ENCODE peak calls at places on chromosome 14, in seven cellular contexts. O, I, Z, L, P, D and C are unnamed samples.

GRCh38 chr14:50762001-50762930 is 68.7 kb downstream of the NIN start:
- DNase-seq in Z (no peak), D (no peak), I (no peak), L (no peak), O (no peak), P (no peak), C (no peak)

GRCh38 chr14:38217538-38217937 is 9.8 kb downstream of the SSTR1 start:
- DNase-seq in O (no peak), I (no peak), L (no peak), P (no peak), D (no peak), Z (no peak), C (no peak)

GRCh38 chr14:72443991-72444431 is 449.9 kb downstream of the DPF3 start:
- DNase-seq in Z (no peak), L (no peak), I (no peak), P (no peak), O (peak; percentile 28), D (no peak), C (no peak)

GRCh38 chr14:75299064-75299463 is 20.4 kb downstream of the FOS start:
- DNase-seq in D (no peak), I (no peak), P (no peak), L (no peak), Z (no peak), O (no peak), C (no peak)

GRCh38 chr14:32508281-32508680 is 179.2 kb downstream of the AKAP6 start:
- DNase-seq in P (no peak), O (no peak), D (no peak), L (no peak), Z (no peak), I (no peak), C (no peak)

GRCh38 chr14:95291859-95292542 is 27.7 kb downstream of the CLMN start:
- DNase-seq in O (no peak), Z (peak; percentile 22), I (peak; percentile 21), D (no peak), L (peak; percentile 48), P (no peak), C (no peak)

GRCh38 chr14:92683041-92683440 is 65.4 kb downstream of the LGMN start:
- DNase-seq in O (no peak), D (no peak), P (no peak), L (no peak), I (no peak), Z (no peak), C (no peak)

GRCh38 chr14:55086939-55087338 is 35.5 kb downstream of the MAPK1IP1L start:
- DNase-seq in O (no peak), Z (no peak), P (no peak), L (no peak), I (no peak), D (no peak), C (no peak)

GRCh38 chr14:39219075-39219499 is 14.6 kb upstream of the MIA2 start:
- DNase-seq in L (no peak), I (peak; percentile 32), Z (no peak), O (no peak), P (peak; percentile 83), D (no peak), C (no peak)

GRCh38 chr14:64722842-64723447 is 18.7 kb downstream of the PLEKHG3 start:
- DNase-seq in L (no peak), O (no peak), P (no peak), I (no peak), D (no peak), Z (no peak), C (no peak)

GRCh38 chr14:104397956-104398355 is 181.6 kb upstream of the C14orf180 start:
- DNase-seq in D (no peak), O (no peak), P (no peak), I (no peak), L (no peak), Z (no peak), C (no peak)

GRCh38 chr14:92259613-92260357 is 63.2 kb upstream of the SLC24A4 start:
- DNase-seq in P (no peak), Z (no peak), L (no peak), D (no peak), O (peak; percentile 95), I (no peak), C (no peak)

GRCh38 chr14:100975668-100976067 is 72.1 kb upstream of the RTL1 start:
- DNase-seq in L (no peak), Z (no peak), D (no peak), P (no peak), O (no peak), I (no peak), C (no peak)

GRCh38 chr14:67517083-67517482 is 16.0 kb upstream of the PLEKHH1 start:
- DNase-seq in I (no peak), O (no peak), P (no peak), L (no peak), Z (no peak), D (peak; percentile 53), C (peak; percentile 36)

GRCh38 chr14:68978550-68978911 is 571 bp downstream of the ACTN1 start:
- DNase-seq in O (no peak), I (no peak), P (no peak), L (peak; percentile 79), D (peak; percentile 88), Z (peak; percentile 70), C (peak; percentile 80)

GRCh38 chr14:105064721-105065143 is 498 bp downstream of the GPR132 start:
- DNase-seq in Z (peak; percentile 21), P (peak; percentile 36), D (no peak), I (no peak), L (peak; percentile 44), O (no peak), C (no peak)

GRCh38 chr14:72024043-72024407 is 91.8 kb downstream of the RGS6 start:
- DNase-seq in D (peak; percentile 60), Z (peak; percentile 18), L (peak; percentile 2), I (peak; percentile 65), P (peak; percentile 24), O (peak; percentile 43), C (no peak)

GRCh38 chr14:40362856-40363255 is 930.6 kb upstream of the FBXO33 start:
- DNase-seq in D (no peak), I (no peak), Z (no peak), O (no peak), L (no peak), P (no peak), C (no peak)

GRCh38 chr14:54881761-54882401 is 20.7 kb downstream of the GCH1 start:
- DNase-seq in D (no peak), L (no peak), O (no peak), Z (no peak), I (no peak), P (no peak), C (peak; percentile 39)

GRCh38 chr14:61544448-61545202 is 150.7 kb upstream of the HIF1A start:
- DNase-seq in I (no peak), O (no peak), L (no peak), P (no peak), D (no peak), Z (no peak), C (no peak)

GRCh38 chr14:53368714-53369191 is 215.6 kb upstream of the DDHD1 start:
- DNase-seq in Z (no peak), P (no peak), D (no peak), L (no peak), O (no peak), I (no peak), C (no peak)
- TF ChIP-seq JUND in Z (no peak), P (no peak), D (no peak), L (peak; percentile 50), O (no peak), I (peak; percentile 21), C (no peak)

DNA sequence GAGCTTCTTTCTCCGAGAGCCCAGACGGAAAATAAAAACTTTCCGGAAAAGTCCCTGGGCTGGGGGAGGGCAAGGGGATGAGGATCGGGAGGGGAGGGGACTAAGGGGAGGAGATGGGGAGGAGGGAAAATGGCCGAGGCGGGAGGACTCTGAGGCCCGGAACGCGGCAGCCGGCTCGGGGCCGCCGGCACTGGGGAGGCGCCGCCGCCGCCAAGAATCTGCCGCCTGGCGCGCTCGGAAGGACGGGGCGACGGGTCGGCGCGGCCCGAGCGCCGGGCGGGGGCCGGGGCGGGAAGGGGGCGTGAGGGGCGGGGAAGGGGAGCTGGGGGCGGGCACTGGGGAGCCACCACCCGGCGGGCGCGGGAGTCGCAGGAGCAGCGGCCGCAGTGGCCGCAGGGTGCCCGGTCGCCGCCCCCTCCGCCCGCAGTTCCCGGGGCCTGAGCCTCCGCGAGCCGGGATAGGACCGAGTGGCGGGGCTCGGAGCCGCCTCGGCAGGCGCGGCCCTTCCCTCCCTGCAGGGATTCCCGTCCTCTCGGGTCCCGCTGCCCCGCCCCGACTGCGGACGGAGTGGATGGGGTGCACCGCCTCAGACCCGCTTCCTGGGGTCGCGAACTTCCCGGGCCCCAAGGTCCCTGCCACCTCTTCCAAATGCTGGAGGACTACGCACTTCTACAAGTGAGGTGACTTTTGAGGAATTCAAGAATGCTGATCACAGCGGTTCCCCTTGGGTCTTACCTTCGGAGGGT is at the start of gene PRKD1:
- DNase-seq in P (peak; percentile 28), D (peak; percentile 81), Z (peak; percentile 71), O (no peak), I (no peak), L (peak; percentile 83), C (no peak)
- TF ChIP-seq JUND in P (no peak), D (no peak), Z (no peak), O (no peak), I (no peak), L (no peak), C (no peak)

DNA sequence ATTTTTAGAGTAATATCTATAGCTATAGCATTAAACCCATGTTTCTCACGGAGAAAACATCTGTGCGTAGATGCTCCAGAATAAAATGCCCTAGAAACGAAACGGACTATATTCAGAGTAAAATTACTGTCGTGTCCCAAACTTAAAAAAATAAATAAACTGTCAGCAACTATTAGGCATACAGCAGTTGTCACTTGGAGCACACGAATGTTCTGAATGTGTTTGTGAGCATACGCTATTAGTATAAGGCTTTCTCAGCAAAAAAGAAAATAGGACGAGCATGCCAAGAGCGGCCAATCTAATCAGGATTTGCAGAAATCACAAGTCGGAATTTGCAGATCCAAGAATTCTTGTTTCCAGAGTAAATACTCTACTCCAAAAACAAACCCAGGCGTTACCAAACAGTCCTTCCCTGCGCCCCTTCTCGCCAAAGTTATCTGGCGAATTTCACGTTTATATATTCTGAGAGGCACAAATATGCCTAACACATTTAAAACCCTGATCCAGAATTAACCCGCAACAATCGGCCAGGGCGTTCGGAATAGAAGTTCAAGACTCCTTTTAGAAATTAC is 835 bp downstream of the PTPN21 start:
- DNase-seq in P (no peak), D (no peak), I (no peak), Z (no peak), L (no peak), O (no peak), C (no peak)
- TF ChIP-seq JUND in P (no peak), D (no peak), I (no peak), Z (no peak), L (no peak), O (no peak), C (no peak)

GRCh38 chr14:90966493-90966892 is 93.9 kb downstream of the RPS6KA5 start:
- DNase-seq in D (no peak), Z (no peak), P (no peak), I (no peak), O (no peak), L (no peak), C (no peak)

GRCh38 chr14:90962505-90962904 is 97.9 kb downstream of the RPS6KA5 start:
- DNase-seq in I (no peak), L (no peak), D (no peak), Z (no peak), O (no peak), P (no peak), C (no peak)

GRCh38 chr14:90968025-90968424 is 92.4 kb downstream of the RPS6KA5 start:
- DNase-seq in L (no peak), Z (no peak), I (no peak), P (no peak), O (no peak), D (no peak), C (no peak)

GRCh38 chr14:90963343-90963742 is 97.1 kb downstream of the RPS6KA5 start:
- DNase-seq in P (no peak), L (no peak), Z (no peak), O (no peak), D (no peak), I (no peak), C (no peak)

GRCh38 chr14:90965765-90966164 is 94.7 kb downstream of the RPS6KA5 start:
- DNase-seq in L (no peak), Z (no peak), P (no peak), O (no peak), I (no peak), D (no peak), C (no peak)
- TF ChIP-seq JUND in L (no peak), Z (no peak), P (no peak), O (no peak), I (no peak), D (no peak), C (no peak)